ENCODE peak calls at places on chromosomes 3 and 15, in four cellular contexts. Z, R, Q and X are unnamed samples.
A peak's percentile ranks its signal among the peaks of the same experiment; 100 is the strongest.

GRCh38 chr15:26126070-26126469 is 262.9 kb upstream of the ATP10A start:
- DNase-seq in Z (no peak), Q (peak; percentile 30), R (no peak), X (no peak)

GRCh38 chr3:24344784-24345439 is 149.7 kb downstream of the THRB start:
- DNase-seq in Q (no peak), R (no peak), Z (no peak), X (no peak)

GRCh38 chr15:75200765-75201608 is 695 bp upstream of the C15orf39 start:
- DNase-seq in Q (no peak), R (peak; percentile 66), Z (peak; percentile 89), X (no peak)

GRCh38 chr15:66912001-66912400 is 153.4 kb upstream of the SMAD3 start:
- DNase-seq in Q (no peak), Z (no peak), R (no peak), X (no peak)

GRCh38 chr3:9206287-9206686 is 43.2 kb downstream of the SRGAP3 start:
- DNase-seq in R (no peak), Q (no peak), Z (no peak), X (no peak)

GRCh38 chr15:65132841-65133549 is 613 bp downstream of the PDCD7 start:
- DNase-seq in R (peak; percentile 71), Z (peak; percentile 48), Q (peak; percentile 21), X (no peak)

GRCh38 chr15:57340673-57341259 is 35.5 kb upstream of the CGNL1 start:
- DNase-seq in R (peak; percentile 82), Z (peak; percentile 67), Q (no peak), X (no peak)

GRCh38 chr3:43997788-43998373 is 243.8 kb upstream of the TOPAZ1 start:
- DNase-seq in Q (no peak), Z (no peak), R (no peak), X (no peak)

GRCh38 chr3:14216257-14217048 is 37.8 kb downstream of the LSM3 start:
- DNase-seq in Q (peak; percentile 37), R (peak; percentile 83), Z (no peak), X (no peak)

GRCh38 chr3:188890572-188891270 is 281.1 kb upstream of the TPRG1 start:
- DNase-seq in Z (no peak), R (peak; percentile 22), Q (no peak), X (peak; percentile 49)

GRCh38 chr3:124504332-124505059 is 225.8 kb upstream of the UMPS start:
- DNase-seq in Z (no peak), R (peak; percentile 21), Q (no peak), X (peak; percentile 65)

GRCh38 chr3:114504941-114505632 is 211.3 kb downstream of the TIGIT start:
- DNase-seq in R (peak; percentile 16), Q (no peak), Z (no peak), X (no peak)

GRCh38 chr3:32842987-32843386 is 25.2 kb downstream of the TRIM71 start:
- DNase-seq in Z (no peak), R (no peak), Q (no peak), X (no peak)

GRCh38 chr3:32843504-32844321 is 25.9 kb downstream of the TRIM71 start:
- DNase-seq in Z (no peak), Q (no peak), R (no peak), X (no peak)

GRCh38 chr3:32841341-32841740 is 23.5 kb downstream of the TRIM71 start:
- DNase-seq in R (no peak), Z (no peak), Q (no peak), X (no peak)

GRCh38 chr3:32842531-32842931 is 24.7 kb downstream of the TRIM71 start:
- DNase-seq in R (no peak), Q (no peak), Z (no peak), X (no peak)

DNA sequence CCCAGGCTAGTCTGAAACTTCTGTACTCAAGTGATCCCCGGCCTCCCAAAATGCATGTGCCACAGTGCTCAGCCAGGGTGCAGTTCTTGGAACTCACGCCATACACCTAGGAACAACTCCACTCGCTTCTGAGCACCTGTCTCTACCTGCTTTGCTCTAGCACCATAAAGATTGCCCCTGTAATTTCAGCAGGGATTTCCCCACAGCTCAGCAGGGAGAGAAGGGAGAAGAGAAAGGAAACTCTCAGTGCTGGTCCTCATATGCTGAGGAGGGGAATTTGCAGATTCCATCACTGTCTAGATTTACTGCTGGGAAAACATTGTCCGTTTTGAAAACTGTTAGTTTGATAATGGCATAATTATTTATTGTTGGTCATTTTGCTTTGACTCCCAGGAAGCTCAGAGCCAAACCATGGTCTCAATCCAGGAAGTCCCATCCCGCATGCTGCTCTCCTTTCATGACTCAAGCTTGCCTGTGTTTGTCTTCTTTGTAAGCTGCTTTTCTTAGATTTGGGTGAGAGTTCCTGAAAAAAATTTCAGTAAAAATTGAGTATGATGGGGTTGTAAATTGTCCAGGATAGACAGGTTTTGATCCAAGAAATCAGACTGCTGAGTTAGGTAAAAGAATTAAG is 24.2 kb downstream of the TRIM71 start:
- DNase-seq in R (no peak), Z (no peak), Q (no peak), X (no peak)
- H3K4me3 ChIP-seq in R (no peak overlapping the region), Z (no peak overlapping the region), Q (no peak overlapping the region), X (no peak overlapping the region)

GRCh38 chr3:104101736-104102135 is 1265.0 kb upstream of the ALCAM start:
- DNase-seq in Z (no peak), R (no peak), Q (no peak), X (no peak)

GRCh38 chr3:104102386-104102785 is 1264.3 kb upstream of the ALCAM start:
- DNase-seq in R (peak; percentile 60), Q (no peak), Z (no peak), X (no peak)
- TF ChIP-seq CTCF in R (peak; percentile 68), Q (peak; percentile 44), Z (no peak), X (peak; percentile 68)

GRCh38 chr3:56942523-56942922 is 117.9 kb upstream of the SPATA12 start:
- DNase-seq in R (no peak), Q (no peak), Z (no peak), X (no peak)
- H3K4me3 ChIP-seq in R (no peak overlapping the region), Q (no peak overlapping the region), Z (no peak overlapping the region), X (no peak overlapping the region)

GRCh38 chr3:153669527-153669926 is 451.7 kb upstream of the ARHGEF26 start:
- DNase-seq in Q (no peak), Z (no peak), R (no peak), X (no peak)
- TF ChIP-seq CTCF in Q (no peak), Z (no peak), R (no peak), X (no peak)

GRCh38 chr3:112672716-112673506 is 32.0 kb upstream of the CCDC80 start:
- DNase-seq in R (no peak), Q (no peak), Z (no peak), X (no peak)

GRCh38 chr3:112675943-112676530 is 35.1 kb upstream of the CCDC80 start:
- DNase-seq in Q (no peak), R (no peak), Z (no peak), X (no peak)

GRCh38 chr3:112671930-112672715 is 31.2 kb upstream of the CCDC80 start:
- DNase-seq in Z (no peak), Q (no peak), R (peak; percentile 64), X (peak; percentile 97)

GRCh38 chr3:112675349-112675748 is 34.4 kb upstream of the CCDC80 start:
- DNase-seq in R (no peak), Z (no peak), Q (no peak), X (no peak)

GRCh38 chr3:112676659-112677234 is 35.8 kb upstream of the CCDC80 start:
- DNase-seq in Z (peak; percentile 85), Q (peak; percentile 29), R (peak; percentile 90), X (peak; percentile 95)
- H3K4me3 ChIP-seq in Z (no peak overlapping the region), Q (no peak overlapping the region), R (no peak overlapping the region), X (no peak overlapping the region)

GRCh38 chr15:70097337-70098169 is at the start of gene TLE3:
- DNase-seq in Z (peak; percentile 100), R (peak; percentile 99), Q (peak; percentile 99), X (peak; percentile 85)
- TF ChIP-seq CTCF in Z (peak; percentile 31), R (peak; percentile 39), Q (peak; percentile 65), X (peak; percentile 57)

GRCh38 chr3:101674518-101674917 is 2.4 kb downstream of the ZBTB11 start:
- DNase-seq in Z (no peak), Q (no peak), R (no peak), X (no peak)
- H3K4me3 ChIP-seq in Z (no peak overlapping the region), Q (no peak overlapping the region), R (no peak overlapping the region), X (no peak overlapping the region)

GRCh38 chr15:87492321-87492720 is 764.2 kb downstream of the NTRK3 start:
- DNase-seq in Z (no peak), R (no peak), Q (no peak), X (peak; percentile 12)
- TF ChIP-seq CTCF in Z (no peak), R (no peak), Q (no peak), X (no peak)